ENCODE peak calls at places on chromosomes 3 and 15, in eight cellular contexts. K is Kasumi-1; E is NCI-H2171; T is progenitor cell of endocrine pancreas; U is neuronal stem cell; D is psoas muscle; J is effector CD4-positive, alpha-beta T cell; Y is left colon. Z is an unnamed sample.

GRCh38 chr15:72197460-72198409 is at the start of gene GRAMD2A:
- DNase-seq in K (peak; percentile 15), E (no peak), T (no peak), U (no peak), D (peak; percentile 34), J (no peak), Y (no peak), Z (no peak)

GRCh38 chr15:60649845-60650548 is 171.1 kb upstream of the ICE2 start:
- DNase-seq in K (no peak), E (no peak), T (no peak), U (no peak), D (no peak), J (peak; percentile 6), Y (no peak), Z (no peak)

GRCh38 chr15:37582852-37583251 is 351.6 kb upstream of the TMCO5A start:
- DNase-seq in K (no peak), E (no peak), T (no peak), U (no peak), D (no peak), J (no peak), Y (no peak), Z (no peak)

GRCh38 chr3:63662500-63662899 is 10.0 kb downstream of the SNTN start:
- DNase-seq in K (no peak), E (no peak), T (no peak), U (no peak), D (no peak), J (no peak), Y (no peak), Z (no peak)

GRCh38 chr3:71425491-71426071 is 157.9 kb downstream of the FOXP1 start:
- DNase-seq in K (no peak), E (no peak), T (no peak), U (no peak), D (no peak), J (no peak), Y (no peak), Z (no peak)

GRCh38 chr3:32340039-32340438 is 51.6 kb upstream of the CMTM7 start:
- DNase-seq in K (peak; percentile 58), E (peak; percentile 24), T (no peak), U (peak; percentile 49), D (no peak), J (no peak), Y (no peak), Z (no peak)

GRCh38 chr15:55588070-55588817 is at the start of gene PYGO1:
- DNase-seq in K (peak; percentile 59), E (peak; percentile 46), T (peak; percentile 56), U (peak; percentile 71), D (peak; percentile 69), J (peak; percentile 5), Y (peak; percentile 31), Z (no peak)

GRCh38 chr3:278300-279064 is 81.9 kb downstream of the CHL1 start:
- DNase-seq in K (no peak), E (peak; percentile 24), T (no peak), U (no peak), D (no peak), J (no peak), Y (no peak), Z (no peak)

GRCh38 chr3:11513817-11514135 is 129.9 kb downstream of the VGLL4 start:
- DNase-seq in K (no peak), E (no peak), T (no peak), U (no peak), D (no peak), J (no peak), Y (no peak), Z (no peak)

GRCh38 chr3:160931474-160931873 is 173.7 kb downstream of the B3GALNT1 start:
- DNase-seq in K (no peak), E (no peak), T (no peak), U (no peak), D (no peak), J (no peak), Y (no peak), Z (no peak)

GRCh38 chr15:31871159-31871886 is 159.0 kb upstream of the CHRNA7 start:
- DNase-seq in K (no peak), E (peak; percentile 44), T (no peak), U (no peak), D (no peak), J (no peak), Y (no peak), Z (no peak)

GRCh38 chr3:40877651-40878463 is 321.4 kb upstream of the CTNNB1 start:
- DNase-seq in K (no peak), E (no peak), T (no peak), U (no peak), D (peak; percentile 59), J (no peak), Y (peak; percentile 28), Z (no peak)

GRCh38 chr3:181727122-181728036 is 15.7 kb downstream of the SOX2 start:
- DNase-seq in K (no peak), E (no peak), T (no peak), U (no peak), D (no peak), J (no peak), Y (no peak), Z (no peak)

GRCh38 chr3:61682671-61683408 is 121.5 kb downstream of the PTPRG start:
- DNase-seq in K (no peak), E (no peak), T (no peak), U (no peak), D (no peak), J (no peak), Y (no peak), Z (peak; percentile 99)

GRCh38 chr3:190338717-190339116 is 16.5 kb upstream of the CLDN1 start:
- DNase-seq in K (no peak), E (no peak), T (no peak), U (no peak), D (no peak), J (no peak), Y (no peak), Z (no peak)

GRCh38 chr3:111481551-111481950 is 60.4 kb upstream of the CD96 start:
- DNase-seq in K (no peak), E (no peak), T (no peak), U (no peak), D (no peak), J (no peak), Y (no peak), Z (no peak)

GRCh38 chr3:156551746-156552145 is 3.2 kb downstream of the SSR3 start:
- DNase-seq in K (no peak), E (no peak), T (no peak), U (no peak), D (no peak), J (no peak), Y (no peak), Z (no peak)

GRCh38 chr15:70241031-70241430 is 143.3 kb upstream of the TLE3 start:
- DNase-seq in K (no peak), E (no peak), T (no peak), U (no peak), D (no peak), J (no peak), Y (no peak), Z (no peak)

GRCh38 chr15:91751611-91752010 is 101.9 kb upstream of the SLCO3A1 start:
- DNase-seq in K (no peak), E (no peak), T (no peak), U (no peak), D (no peak), J (no peak), Y (no peak), Z (no peak)

GRCh38 chr15:51621917-51622268 is 678 bp downstream of the DMXL2 start:
- DNase-seq in K (peak; percentile 37), E (peak; percentile 28), T (peak; percentile 27), U (peak; percentile 31), D (peak; percentile 33), J (no peak), Y (peak; percentile 49), Z (peak; percentile 9)

GRCh38 chr3:53156368-53156834 is 4.6 kb upstream of the PRKCD start:
- DNase-seq in K (no peak), E (no peak), T (no peak), U (no peak), D (no peak), J (no peak), Y (peak; percentile 75), Z (no peak)

GRCh38 chr3:183460059-183461052 is 31.9 kb upstream of the MCF2L2 start:
- DNase-seq in K (no peak), E (no peak), T (no peak), U (no peak), D (no peak), J (no peak), Y (no peak), Z (no peak)

GRCh38 chr3:117488983-117489382 is 779.4 kb downstream of the TUSC7 start:
- DNase-seq in K (no peak), E (no peak), T (no peak), U (no peak), D (no peak), J (no peak), Y (no peak), Z (no peak)

GRCh38 chr3:8734908-8735307 is 1.3 kb downstream of the CAV3 start:
- DNase-seq in K (no peak), E (no peak), T (no peak), U (no peak), D (no peak), J (no peak), Y (no peak), Z (no peak)

GRCh38 chr3:31081031-31081662 is 186.7 kb upstream of the GADL1 start:
- DNase-seq in K (no peak), E (no peak), T (no peak), U (no peak), D (no peak), J (no peak), Y (no peak), Z (no peak)

GRCh38 chr3:13110678-13111116 is 37.5 kb upstream of the IQSEC1 start:
- DNase-seq in K (no peak), E (peak; percentile 28), T (no peak), U (no peak), D (no peak), J (no peak), Y (peak; percentile 79), Z (peak; percentile 92)

GRCh38 chr3:16884748-16885587 is at the start of gene PLCL2:
- DNase-seq in K (peak; percentile 46), E (peak; percentile 37), T (peak; percentile 31), U (peak; percentile 42), D (peak; percentile 56), J (peak; percentile 68), Y (peak; percentile 48), Z (no peak)

GRCh38 chr3:2110597-2111117 is 12.0 kb downstream of the CNTN4 start:
- DNase-seq in K (no peak), E (no peak), T (no peak), U (no peak), D (no peak), J (no peak), Y (no peak), Z (no peak)

GRCh38 chr3:27596334-27596841 is 112.2 kb upstream of the SLC4A7 start:
- DNase-seq in K (peak; percentile 74), E (no peak), T (no peak), U (no peak), D (no peak), J (no peak), Y (no peak), Z (peak; percentile 19)

GRCh38 chr15:72463702-72464101 is 10.4 kb upstream of the ARIH1 start:
- DNase-seq in K (no peak), E (no peak), T (no peak), U (no peak), D (no peak), J (no peak), Y (no peak), Z (no peak)

GRCh38 chr3:182567666-182568065 is 225.6 kb upstream of the ATP11B start:
- DNase-seq in K (no peak), E (peak; percentile 26), T (no peak), U (peak; percentile 24), D (no peak), J (no peak), Y (no peak), Z (peak; percentile 37)

GRCh38 chr3:30848093-30848779 is 46.2 kb downstream of the GADL1 start:
- DNase-seq in K (no peak), E (no peak), T (no peak), U (no peak), D (no peak), J (no peak), Y (no peak), Z (no peak)

GRCh38 chr3:59131016-59131771 is 81.4 kb upstream of the CFAP20DC start:
- DNase-seq in K (no peak), E (no peak), T (no peak), U (no peak), D (no peak), J (no peak), Y (no peak), Z (no peak)

GRCh38 chr3:188446014-188446413 is 292.1 kb downstream of the LPP start:
- DNase-seq in K (no peak), E (no peak), T (no peak), U (no peak), D (no peak), J (no peak), Y (no peak), Z (no peak)